ENCODE peak calls at places on chromosomes 12 and 14, in four cellular contexts. D is GM13977; G is GM12891; M is CD8-positive, alpha-beta T cell. T is an unnamed sample.

GRCh38 chr12:131223171-131223761 is 269.6 kb downstream of the ADGRD1 start:
- DNase-seq in D (no peak), G (no peak), M (no peak), T (no peak)

GRCh38 chr14:46651526-46652144 is at the start of gene RPL10L:
- DNase-seq in D (no peak), G (no peak), M (no peak), T (no peak)

GRCh38 chr14:65824285-65824977 is 411.9 kb downstream of the FUT8 start:
- DNase-seq in D (peak), G (peak), M (peak), T (peak)

GRCh38 chr12:77060136-77060882 is 5.1 kb downstream of the E2F7 start:
- DNase-seq in D (peak), G (no peak), M (no peak), T (no peak)

GRCh38 chr12:82099216-82099615 is 259.0 kb downstream of the CCDC59 start:
- DNase-seq in D (no peak), G (no peak), M (no peak), T (no peak)

GRCh38 chr14:71694888-71695505 is 237.2 kb upstream of the RGS6 start:
- DNase-seq in D (no peak), G (no peak), M (no peak), T (no peak)

GRCh38 chr14:47857646-47858045 is 182.2 kb upstream of the MDGA2 start:
- DNase-seq in D (no peak), G (no peak), M (no peak), T (no peak)

GRCh38 chr12:131674373-131674772 is 36.5 kb upstream of the SFSWAP start:
- DNase-seq in D (no peak), G (no peak), M (no peak), T (no peak)

GRCh38 chr14:100446572-100446971 is 123.4 kb downstream of the SLC25A47 start:
- DNase-seq in D (no peak), G (no peak), M (no peak), T (no peak)

GRCh38 chr12:11576104-11576503 is 73.4 kb upstream of the ETV6 start:
- DNase-seq in D (no peak), G (no peak), M (no peak), T (no peak)

GRCh38 chr12:25456474-25456873 is 96.6 kb downstream of the LMNTD1 start:
- DNase-seq in D (no peak), G (no peak), M (no peak), T (no peak)

GRCh38 chr14:90039253-90040010 is 22.4 kb upstream of the KCNK13 start:
- DNase-seq in D (no peak), G (no peak), M (no peak), T (no peak)

GRCh38 chr14:35331605-35332516 is 39.7 kb downstream of the PSMA6 start:
- DNase-seq in D (peak), G (no peak), M (no peak), T (peak)